ENCODE peak calls at places on chromosomes 6 and 20, in four cellular contexts. Z is GM12878, G is HepG2, F is K562. N is an unnamed sample.

GRCh38 chr20:33697129-33697528 is 10.9 kb upstream of the E2F1 start:
- DNase-seq in Z (no peak), G (no peak), F (no peak), N (no peak)

GRCh38 chr20:33791959-33792597 is 19.1 kb upstream of the CHMP4B start:
- DNase-seq in Z (no peak), G (peak), F (peak), N (peak)

GRCh38 chr20:21571841-21572690 is 58.2 kb upstream of the NKX2-2 start:
- DNase-seq in Z (no peak), G (peak), F (peak), N (peak)

GRCh38 chr6:143232849-143233248 is 172.2 kb downstream of the AIG1 start:
- DNase-seq in Z (peak), G (peak), F (peak), N (peak)

GRCh38 chr6:1079525-1079924 is 232.4 kb upstream of the FOXQ1 start:
- DNase-seq in Z (no peak), G (no peak), F (no peak), N (no peak)

GRCh38 chr6:35493307-35493983 is 3.4 kb downstream of the TEAD3 start:
- DNase-seq in Z (no peak), G (no peak), F (no peak), N (no peak)

GRCh38 chr6:45045253-45045601 is 282.9 kb upstream of the RUNX2 start:
- DNase-seq in Z (no peak), G (no peak), F (no peak), N (no peak)

GRCh38 chr6:1237636-1238035 is 74.3 kb upstream of the FOXQ1 start:
- DNase-seq in Z (no peak), G (no peak), F (no peak), N (no peak)

GRCh38 chr6:35370799-35371493 is 28.6 kb downstream of the PPARD start:
- DNase-seq in Z (no peak), G (no peak), F (no peak), N (no peak)

GRCh38 chr6:170344631-170345576 is 38.3 kb downstream of the FAM120B start:
- DNase-seq in Z (peak), G (peak), F (no peak), N (no peak)

GRCh38 chr20:14838663-14839650 is 501.5 kb upstream of the FLRT3 start:
- DNase-seq in Z (peak), G (no peak), F (no peak), N (no peak)

GRCh38 chr6:137224890-137225198 is 5.7 kb upstream of the IFNGR1 start:
- DNase-seq in Z (peak), G (no peak), F (no peak), N (no peak)

GRCh38 chr6:20402181-20403079 is 751 bp downstream of the E2F3 start:
- DNase-seq in Z (no peak), G (peak), F (peak), N (peak)

GRCh38 chr6:156752666-156753301 is 24.4 kb upstream of the ARID1B start:
- DNase-seq in Z (peak), G (peak), F (no peak), N (peak)

GRCh38 chr20:61510778-61511330 is 258.8 kb downstream of the CDH4 start:
- DNase-seq in Z (no peak), G (no peak), F (no peak), N (no peak)

GRCh38 chr20:50794181-50794845 is 548 bp upstream of the BCAS4 start:
- DNase-seq in Z (no peak), G (no peak), F (no peak), N (peak)

GRCh38 chr6:474454-475185 is 83.1 kb downstream of the IRF4 start:
- DNase-seq in Z (peak), G (no peak), F (no peak), N (no peak)

GRCh38 chr20:38186788-38187221 is 21.7 kb upstream of the TGM2 start:
- DNase-seq in Z (no peak), G (no peak), F (no peak), N (no peak)

GRCh38 chr6:152170702-152171667 is 363.5 kb downstream of the ESR1 start:
- DNase-seq in Z (peak), G (peak), F (no peak), N (no peak)

GRCh38 chr6:161443868-161444267 is 170.0 kb upstream of the AGPAT4 start:
- DNase-seq in Z (no peak), G (no peak), F (peak), N (peak)

GRCh38 chr20:20295621-20296498 is 72.0 kb upstream of the INSM1 start:
- DNase-seq in Z (no peak), G (no peak), F (no peak), N (no peak)

DNA sequence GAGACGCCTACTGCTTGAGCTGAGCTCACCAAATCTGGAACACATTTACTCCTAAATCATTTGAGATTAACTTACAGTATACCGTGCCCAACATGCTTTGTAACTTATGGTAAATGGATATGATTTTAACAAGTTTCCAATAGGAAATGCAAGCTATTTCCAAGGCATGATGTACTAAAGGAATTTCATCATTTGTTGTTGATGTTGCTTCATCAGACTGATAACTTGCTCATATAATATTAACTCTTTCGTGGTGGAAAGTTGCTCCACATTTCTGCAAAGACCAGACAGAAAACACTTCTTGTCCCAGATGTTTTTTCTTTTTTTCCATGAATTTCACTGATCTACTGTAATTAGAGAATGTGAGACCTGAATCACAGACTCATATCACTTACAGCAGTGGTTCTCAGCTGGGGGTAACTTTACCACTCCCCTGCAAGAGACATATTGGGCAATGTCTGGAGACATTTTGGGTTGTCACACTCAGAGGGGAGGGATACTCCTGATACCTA is 116.6 kb upstream of the TRAF3IP2 start:
- DNase-seq in Z (no peak), G (no peak), F (no peak), N (no peak)
- TF ChIP-seq CREM in Z (no peak), G (no peak), F (no peak), N (no peak)

GRCh38 chr6:79895382-79896100 is 51.8 kb downstream of the ELOVL4 start:
- DNase-seq in Z (no peak), G (no peak), F (no peak), N (no peak)

GRCh38 chr6:79894939-79895338 is 52.4 kb downstream of the ELOVL4 start:
- DNase-seq in Z (no peak), G (no peak), F (no peak), N (no peak)

GRCh38 chr6:79898076-79898475 is 49.3 kb downstream of the ELOVL4 start:
- DNase-seq in Z (no peak), G (no peak), F (no peak), N (no peak)
- TF ChIP-seq CREM in Z (no peak), G (no peak), F (no peak), N (no peak)

DNA sequence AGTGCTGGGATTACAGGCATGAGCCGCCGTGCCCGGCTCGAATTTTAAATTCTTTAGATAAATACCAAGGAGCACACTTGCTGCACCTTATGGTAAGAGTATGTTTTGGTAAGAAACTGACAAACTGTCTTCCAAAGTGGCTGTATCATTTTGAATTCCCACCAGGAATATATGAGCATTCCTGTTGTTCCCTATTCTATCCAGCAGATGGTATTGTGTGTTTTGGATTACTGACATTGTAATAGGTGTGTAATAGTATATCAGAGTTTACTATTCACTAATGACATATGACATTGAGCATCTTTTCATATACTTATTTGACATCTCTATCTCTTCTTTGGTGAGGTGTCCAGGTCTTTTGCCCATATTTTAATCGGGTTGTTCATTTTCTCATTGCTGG is 40.5 kb downstream of the TGM6 start:
- DNase-seq in Z (no peak), G (no peak), F (no peak), N (no peak)
- TF ChIP-seq CREM in Z (no peak), G (no peak), F (no peak), N (no peak)

GRCh38 chr20:22946594-22946993 is 88.5 kb upstream of the SSTR4 start:
- DNase-seq in Z (no peak), G (no peak), F (no peak), N (no peak)

GRCh38 chr20:22941550-22941949 is 93.6 kb upstream of the SSTR4 start:
- DNase-seq in Z (no peak), G (no peak), F (no peak), N (no peak)

GRCh38 chr20:22944062-22944461 is 91.0 kb upstream of the SSTR4 start:
- DNase-seq in Z (no peak), G (no peak), F (no peak), N (no peak)

GRCh38 chr20:22942742-22943141 is 92.4 kb upstream of the SSTR4 start:
- DNase-seq in Z (no peak), G (no peak), F (no peak), N (no peak)

DNA sequence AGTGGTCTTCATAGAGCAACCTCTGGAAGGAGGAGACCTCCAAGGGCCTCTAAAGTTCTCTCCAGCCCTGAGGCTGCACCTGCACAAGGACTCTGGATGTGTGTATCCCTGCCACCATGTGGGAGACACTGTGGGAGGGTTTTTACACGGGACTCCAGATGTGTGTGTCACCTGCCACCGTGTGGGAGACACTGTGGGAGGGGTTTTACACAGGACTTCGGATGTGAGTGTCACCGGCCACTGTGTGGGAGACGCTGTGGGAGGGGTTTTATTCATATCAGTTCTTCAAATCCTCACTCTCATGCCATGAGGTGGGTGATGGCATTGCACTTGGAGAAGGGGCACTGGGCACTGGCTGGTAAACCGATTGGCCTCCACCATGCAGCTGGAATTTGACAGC is 90.2 kb upstream of the SSTR4 start:
- DNase-seq in Z (no peak), G (no peak), F (no peak), N (no peak)
- TF ChIP-seq CREM in Z (no peak), G (no peak), F (no peak), N (no peak)

DNA sequence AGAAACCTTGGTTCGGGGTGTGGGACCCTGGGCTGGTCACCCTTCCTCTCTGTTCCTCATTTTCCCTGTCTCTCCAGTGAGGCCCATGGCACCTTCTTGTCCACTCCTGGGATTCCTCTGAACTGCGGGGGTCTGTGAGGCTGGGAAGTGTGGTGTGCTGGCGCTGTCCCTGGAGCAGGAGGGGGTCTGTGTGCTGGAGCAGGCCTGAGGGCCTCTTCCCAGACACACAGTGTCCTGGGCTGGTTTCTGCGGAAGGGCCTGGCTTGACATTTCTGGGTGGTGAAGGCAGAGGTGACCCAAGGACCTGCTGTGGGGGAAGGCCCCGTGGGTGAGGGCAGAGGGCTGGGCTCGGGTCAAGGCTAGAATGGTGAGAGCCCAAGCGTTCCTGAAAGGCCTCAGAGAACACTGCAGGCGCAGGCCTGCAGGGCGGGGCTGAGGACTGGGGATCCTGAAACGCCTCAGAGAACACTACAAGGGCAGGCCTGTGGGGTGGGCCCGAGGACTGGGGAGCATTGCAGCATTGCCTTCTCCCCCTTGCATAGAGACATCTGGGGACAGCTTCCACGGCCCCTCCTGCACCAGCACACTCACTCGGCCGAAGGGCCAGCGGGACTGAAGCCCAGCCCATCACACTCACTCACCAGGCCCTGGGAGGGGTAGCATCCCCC is 10.6 kb upstream of the BAK1 start:
- DNase-seq in Z (no peak), G (peak), F (peak), N (no peak)
- TF ChIP-seq CREM in Z (no peak), G (no peak), F (no peak), N (no peak)

GRCh38 chr6:109434456-109434855 is 6.0 kb downstream of the PPIL6 start:
- DNase-seq in Z (no peak), G (no peak), F (no peak), N (no peak)
- TF ChIP-seq CREM in Z (no peak), G (no peak), F (no peak), N (no peak)

GRCh38 chr20:36118372-36118771 is 36.2 kb upstream of the EPB41L1 start:
- DNase-seq in Z (no peak), G (no peak), F (no peak), N (no peak)
- TF ChIP-seq CREM in Z (no peak), G (no peak), F (no peak), N (no peak)

DNA sequence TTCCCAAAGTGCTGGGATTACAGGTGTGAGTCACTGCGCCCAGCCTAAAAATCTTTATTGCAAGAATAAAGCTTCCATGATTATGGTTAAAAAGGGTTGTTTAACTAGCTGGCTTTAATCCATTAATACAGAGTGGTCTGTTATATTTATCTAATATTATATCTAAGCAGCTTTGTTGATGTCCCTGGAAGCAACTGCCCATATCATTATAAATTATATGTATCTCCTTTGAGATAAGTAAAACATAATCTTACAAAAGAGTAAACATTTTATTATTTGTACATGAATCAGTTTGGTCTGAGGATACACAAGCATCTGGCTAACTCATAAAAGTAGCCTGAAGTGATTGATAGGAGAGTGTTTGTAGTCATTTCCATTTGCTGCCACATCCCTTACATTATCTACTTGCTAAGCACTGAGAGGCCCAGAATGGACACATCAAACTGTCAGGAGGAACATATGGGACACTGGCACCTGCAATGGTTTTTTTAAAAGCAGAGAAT is 46.9 kb downstream of the TRAF3IP2 start:
- DNase-seq in Z (no peak), G (no peak), F (no peak), N (no peak)
- TF ChIP-seq CREM in Z (no peak), G (no peak), F (no peak), N (no peak)

GRCh38 chr6:130810307-130811030 is 16.7 kb upstream of the SMLR1 start:
- DNase-seq in Z (no peak), G (no peak), F (no peak), N (no peak)
- TF ChIP-seq CREM in Z (no peak), G (no peak), F (no peak), N (no peak)

GRCh38 chr20:25389381-25389857 is 1.2 kb downstream of the ABHD12 start:
- DNase-seq in Z (no peak), G (no peak), F (no peak), N (no peak)
- TF ChIP-seq CREM in Z (no peak), G (no peak), F (no peak), N (no peak)